ENCODE peak calls at places on chromosomes 3 and 15, in four cellular contexts. B is stimulated activated CD4-positive, alpha-beta T cell treated with anti-CD3 and anti-CD28 coated beads, Interleukin-1b, Interleukin-23, amount 100 ng/mL, for 4 hours; V is HuH-7.5; E is astrocyte of the hippocampus. X is an unnamed sample.

GRCh38 chr3:177041730-177042551 is 155.3 kb downstream of the TBL1XR1 start:
- DNase-seq in B (no peak), V (no peak), E (no peak), X (no peak)

GRCh38 chr3:66186545-66186944 is 34.3 kb upstream of the SLC25A26 start:
- DNase-seq in B (no peak), V (no peak), E (no peak), X (no peak)

GRCh38 chr3:12423918-12424634 is 60.2 kb upstream of the TSEN2 start:
- DNase-seq in B (no peak), V (no peak), E (peak; percentile 73), X (peak; percentile 61)

GRCh38 chr3:128382221-128382807 is 84.4 kb downstream of the DNAJB8 start:
- DNase-seq in B (no peak), V (no peak), E (peak; percentile 34), X (no peak)

GRCh38 chr3:119258915-119259314 is 18.2 kb upstream of the B4GALT4 start:
- DNase-seq in B (no peak), V (no peak), E (no peak), X (no peak)

GRCh38 chr3:23820888-23821287 is 15.1 kb downstream of the UBE2E1 start:
- DNase-seq in B (no peak), V (no peak), E (no peak), X (no peak)

GRCh38 chr3:68861521-68861920 is 70.8 kb downstream of the TAFA4 start:
- DNase-seq in B (no peak), V (no peak), E (no peak), X (no peak)

GRCh38 chr3:119524931-119525662 is 26.8 kb downstream of the TIMMDC1 start:
- DNase-seq in B (no peak), V (no peak), E (peak; percentile 40), X (peak; percentile 16)

GRCh38 chr15:66615175-66615495 is 49.3 kb upstream of the LCTL start:
- DNase-seq in B (no peak), V (no peak), E (no peak), X (no peak)

X was measured in astrocyte of the spinal cord.